ENCODE peak calls at places on chromosomes 1 and 21, in six cellular contexts. C is A549, I is endothelial cell of umbilical vein, A is HepG2, Z is K562, G is GM12878. R is an unnamed sample.

GRCh38 chr1:157932082-157932481 is 61.4 kb upstream of the KIRREL1 start:
- DNase-seq in C (peak), I (no peak), A (no peak), Z (peak), G (no peak), R (peak)

GRCh38 chr1:65773391-65773790 is 19.3 kb upstream of the PDE4B start:
- DNase-seq in C (no peak), I (no peak), A (no peak), Z (no peak), G (no peak), R (no peak)

GRCh38 chr1:228017356-228018124 is 10.7 kb downstream of the WNT3A start:
- DNase-seq in C (no peak), I (no peak), A (no peak), Z (no peak), G (no peak), R (no peak)

GRCh38 chr1:248811514-248812490 is 13.9 kb downstream of the SH3BP5L start:
- DNase-seq in C (peak), I (no peak), A (no peak), Z (peak), G (no peak), R (peak)

GRCh38 chr1:156444407-156445001 is 56.1 kb downstream of the MEF2D start:
- DNase-seq in C (peak), I (peak), A (peak), Z (peak), G (no peak), R (peak)

GRCh38 chr1:2801046-2801445 is 447 bp downstream of the TTC34 start:
- DNase-seq in C (no peak), I (no peak), A (no peak), Z (no peak), G (no peak), R (no peak)

GRCh38 chr1:89519779-89520358 is 4.8 kb upstream of the LRRC8B start:
- DNase-seq in C (peak), I (peak), A (peak), Z (peak), G (no peak), R (peak)

GRCh38 chr1:170445096-170445495 is 86.9 kb upstream of the GORAB start:
- DNase-seq in C (no peak), I (no peak), A (no peak), Z (no peak), G (no peak), R (no peak)

GRCh38 chr1:94846286-94846685 is 26.1 kb downstream of the SLC44A3 start:
- DNase-seq in C (no peak), I (no peak), A (no peak), Z (no peak), G (no peak), R (no peak)

GRCh38 chr1:62515055-62515454 is 78.2 kb downstream of the USP1 start:
- DNase-seq in C (no peak), I (no peak), A (peak), Z (no peak), G (no peak), R (peak)

GRCh38 chr1:119532324-119532910 is 25.4 kb downstream of the HSD3B1 start:
- DNase-seq in C (no peak), I (no peak), A (no peak), Z (no peak), G (no peak), R (no peak)

GRCh38 chr1:8374812-8375211 is 56.9 kb downstream of the SLC45A1 start:
- DNase-seq in C (peak), I (peak), A (peak), Z (peak), G (no peak), R (peak)

GRCh38 chr1:201888282-201889033 is at the start of gene SHISA4:
- DNase-seq in C (peak), I (peak), A (peak), Z (peak), G (no peak), R (no peak)

DNA sequence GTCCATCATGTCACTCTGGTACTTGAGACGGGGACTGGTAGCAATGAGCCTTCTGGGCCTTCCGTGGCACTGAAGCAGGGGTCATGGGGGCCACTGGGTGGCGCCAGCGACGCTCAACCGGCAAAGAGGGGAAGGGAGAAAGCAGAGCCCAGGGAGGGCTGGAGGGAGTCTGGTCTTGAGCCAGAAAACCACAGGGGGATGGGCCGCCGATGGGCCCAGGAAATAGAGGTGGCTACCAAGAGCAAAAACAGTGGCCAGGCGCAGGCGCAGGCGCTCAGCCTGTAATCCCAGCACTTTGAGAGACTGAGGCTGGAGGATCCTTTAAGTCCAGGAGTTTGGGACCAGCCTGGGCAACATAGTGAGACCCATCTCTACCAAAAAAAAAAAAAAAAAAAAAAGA is 21.8 kb downstream of the EXOC8 start:
- DNase-seq in C (peak), I (peak), A (peak), Z (peak), G (no peak), R (peak)
- TF ChIP-seq MYC in C (no peak), I (no peak), A (no peak), Z (no peak), G (no peak), R (no peak)

GRCh38 chr1:184340984-184341383 is 45.8 kb upstream of the C1orf21 start:
- DNase-seq in C (no peak), I (no peak), A (no peak), Z (no peak), G (no peak), R (no peak)
- TF ChIP-seq CTCF in C (no peak), I (peak), A (no peak), Z (peak), G (no peak), R (no peak)

DNA sequence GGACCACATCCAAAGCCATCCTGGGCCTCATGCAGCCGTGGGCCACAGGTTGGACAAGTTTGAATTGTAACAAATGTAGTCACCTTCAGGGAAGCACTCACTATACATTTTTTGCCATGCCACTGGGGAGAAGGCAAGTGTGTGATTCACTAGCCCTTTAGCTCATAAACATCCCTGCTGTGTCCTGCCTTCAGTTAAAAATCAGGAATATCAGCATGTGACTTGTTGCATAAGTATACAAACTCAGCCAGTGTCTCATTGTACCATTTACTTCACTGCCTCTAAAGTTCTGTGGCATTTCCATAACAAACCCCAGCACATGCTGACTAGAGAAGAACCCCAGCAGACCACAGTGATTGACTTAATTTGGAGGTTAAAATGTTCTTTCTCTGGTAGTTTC is 142.0 kb upstream of the C1orf105 start:
- DNase-seq in C (peak), I (no peak), A (no peak), Z (no peak), G (no peak), R (no peak)
- TF ChIP-seq MYC in C (no peak), I (no peak), A (no peak), Z (no peak), G (no peak), R (no peak)

GRCh38 chr21:39923441-39923840 is 56.2 kb downstream of the PCP4 start:
- DNase-seq in C (no peak), I (no peak), A (no peak), Z (no peak), G (no peak), R (no peak)

GRCh38 chr21:39927304-39927886 is 60.2 kb downstream of the PCP4 start:
- DNase-seq in C (no peak), I (no peak), A (no peak), Z (no peak), G (no peak), R (no peak)

DNA sequence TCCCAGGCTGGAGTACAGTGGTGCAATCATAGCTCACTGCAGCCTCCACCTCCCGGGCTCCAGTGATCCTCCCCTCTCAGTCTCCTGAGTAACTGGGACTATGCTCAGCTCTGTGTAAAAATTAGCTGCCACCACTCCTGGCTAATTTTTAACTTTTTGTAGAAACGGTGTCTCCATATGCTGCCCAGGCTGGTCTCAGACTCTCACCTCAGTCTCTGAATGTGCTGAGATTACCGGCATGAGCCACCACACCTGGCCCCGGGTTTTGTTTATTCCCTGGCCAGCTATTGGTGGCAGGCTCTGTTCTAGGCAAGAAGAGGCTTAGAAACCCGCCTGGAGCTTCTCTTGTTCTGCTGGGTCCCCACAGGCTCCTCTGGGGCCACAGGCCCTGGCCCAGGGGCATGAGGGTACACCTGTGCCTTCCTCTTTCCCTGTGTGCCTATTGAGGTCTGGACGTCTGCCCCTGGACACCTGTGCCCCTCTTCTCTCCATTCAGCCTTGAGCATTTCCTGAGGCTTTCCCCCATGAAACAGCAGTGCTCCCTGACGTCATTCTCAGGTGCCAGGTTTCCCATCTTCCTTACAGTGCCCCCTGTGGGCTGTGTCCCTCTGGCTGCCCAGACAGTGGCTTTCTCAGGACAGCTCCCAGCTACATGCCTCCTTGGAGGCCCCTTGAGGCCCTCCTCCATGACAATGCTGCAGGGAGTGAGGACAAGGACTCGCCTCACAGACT is 57.5 kb downstream of the PCP4 start:
- DNase-seq in C (no peak), I (no peak), A (no peak), Z (no peak), G (no peak), R (no peak)
- TF ChIP-seq CTCF in C (no peak), I (no peak), A (no peak), Z (peak), G (no peak), R (no peak)

DNA sequence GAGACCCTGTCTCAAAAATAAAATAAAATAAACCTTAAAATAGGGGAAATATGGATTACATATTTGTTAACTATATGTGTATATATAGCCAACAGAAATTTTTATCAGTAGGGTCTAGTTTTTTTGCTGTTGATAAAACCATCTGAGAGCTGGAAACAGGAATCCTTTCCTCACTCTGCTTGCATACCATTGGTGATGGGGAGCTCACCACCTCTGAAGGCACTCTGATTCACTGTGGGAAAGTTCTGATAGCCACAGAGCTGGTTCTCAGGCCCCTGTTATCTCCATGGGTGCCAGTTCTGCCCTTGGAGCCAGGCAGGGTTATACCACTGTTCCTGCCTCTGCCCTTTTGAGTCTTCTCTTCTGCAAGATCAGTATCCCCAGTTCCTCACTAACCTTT is 17.8 kb upstream of the ZC3H12A start:
- DNase-seq in C (no peak), I (no peak), A (no peak), Z (no peak), G (no peak), R (no peak)
- TF ChIP-seq MYC in C (no peak), I (no peak), A (no peak), Z (no peak), G (no peak), R (no peak)

GRCh38 chr1:68814067-68814466 is 317.2 kb upstream of the DEPDC1 start:
- DNase-seq in C (no peak), I (no peak), A (no peak), Z (no peak), G (no peak), R (no peak)

GRCh38 chr1:68815632-68816031 is 318.8 kb upstream of the DEPDC1 start:
- DNase-seq in C (no peak), I (no peak), A (no peak), Z (no peak), G (no peak), R (no peak)

DNA sequence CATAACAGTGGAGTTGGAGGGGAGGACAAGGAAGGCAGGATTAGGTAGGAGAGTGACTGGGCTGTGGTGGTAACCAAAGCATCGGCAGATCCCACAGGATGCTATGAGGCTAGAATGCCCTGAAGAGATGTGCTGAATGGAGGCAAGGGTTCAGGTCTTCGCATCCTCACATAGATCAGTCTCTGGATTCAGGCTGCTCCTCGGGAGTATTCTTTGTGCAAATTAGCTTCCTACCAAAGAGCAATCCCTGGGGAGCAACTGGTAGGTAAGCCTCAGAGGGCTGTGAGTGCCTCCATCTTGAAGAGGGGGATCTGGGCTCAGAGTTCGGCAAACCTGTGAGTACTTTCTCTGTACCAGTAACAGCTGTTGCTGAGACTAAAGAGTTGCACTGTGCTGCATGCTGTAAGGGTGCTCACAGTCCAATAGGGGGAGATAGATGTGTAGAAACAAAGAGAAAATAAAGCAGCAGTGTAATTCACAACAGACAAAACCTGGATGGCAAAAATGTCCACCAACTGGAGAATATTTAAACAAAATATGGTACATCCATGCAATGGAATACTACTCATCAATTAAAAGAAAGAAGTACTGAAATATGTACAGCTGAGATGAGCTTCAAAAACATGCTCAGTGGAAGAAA is 322.4 kb upstream of the DEPDC1 start:
- DNase-seq in C (peak), I (no peak), A (no peak), Z (no peak), G (no peak), R (peak)
- TF ChIP-seq CTCF in C (no peak), I (peak), A (no peak), Z (no peak), G (peak), R (no peak)

GRCh38 chr21:44994581-44995171 is 54.8 kb downstream of the SLX9 start:
- DNase-seq in C (no peak), I (no peak), A (no peak), Z (no peak), G (no peak), R (no peak)
- TF ChIP-seq MYC in C (no peak), I (no peak), A (no peak), Z (no peak), G (no peak), R (no peak)